ENCODE peak calls at places on chromosomes 5 and 9, in four cellular contexts. M is mesenchymal stem cell, P is IMR-90, C is H1. I is an unnamed sample.

GRCh38 chr9:86460211-86461002 is 106.2 kb upstream of the TUT7 start:
- DNase-seq in M (no peak), C (no peak), P (peak), I (no peak)

GRCh38 chr9:125428515-125429467 is 167.2 kb downstream of the GAPVD1 start:
- DNase-seq in C (no peak), M (no peak), P (no peak), I (no peak)

GRCh38 chr9:109775516-109775915 is 4.5 kb upstream of the PALM2AKAP2 start:
- DNase-seq in M (peak), C (no peak), P (peak), I (no peak)

GRCh38 chr5:8114597-8115266 is 245.8 kb downstream of the MTRR start:
- DNase-seq in M (no peak), P (no peak), C (no peak), I (no peak)

GRCh38 chr5:10601246-10602030 is 37.6 kb downstream of the ANKRD33B start:
- DNase-seq in P (peak), C (no peak), M (peak), I (no peak)

GRCh38 chr5:88140396-88140862 is 128.2 kb downstream of the TMEM161B start:
- DNase-seq in P (no peak), M (peak), C (peak), I (peak)

GRCh38 chr5:80083115-80083890 is 48.2 kb downstream of the THBS4 start:
- DNase-seq in P (peak), M (peak), C (no peak), I (peak)

GRCh38 chr5:34656001-34656699 is at the start of gene RAI14:
- DNase-seq in M (peak), P (peak), C (peak), I (peak)

GRCh38 chr5:34854459-34855174 is 15.7 kb downstream of the TTC23L start:
- DNase-seq in M (no peak), C (no peak), P (no peak), I (peak)

GRCh38 chr5:142944140-142944539 is 174.0 kb downstream of the ARHGAP26 start:
- DNase-seq in M (no peak), P (peak), C (no peak), I (no peak)

GRCh38 chr5:151718653-151719052 is 31.9 kb upstream of the SPARC start:
- DNase-seq in M (no peak), P (peak), C (no peak), I (no peak)

GRCh38 chr9:38724749-38725148 is 4.8 kb upstream of the FAM240B start:
- DNase-seq in P (no peak), M (no peak), C (no peak), I (no peak)

GRCh38 chr9:114677418-114677817 is 4.6 kb downstream of the TEX48 start:
- DNase-seq in C (no peak), M (peak), P (peak), I (no peak)

GRCh38 chr9:91266457-91266856 is 95.3 kb downstream of the AUH start:
- DNase-seq in M (no peak), P (no peak), C (no peak), I (no peak)

GRCh38 chr5:149549461-149550266 is 1.6 kb downstream of the CSNK1A1 start:
- DNase-seq in C (no peak), P (peak), M (peak), I (no peak)

GRCh38 chr9:126472446-126472845 is 141.3 kb upstream of the LMX1B start:
- DNase-seq in M (no peak), P (no peak), C (no peak), I (no peak)

GRCh38 chr9:88537743-88538055 is 2.7 kb downstream of the NXNL2 start:
- DNase-seq in M (peak), P (peak), C (no peak), I (peak)

GRCh38 chr5:173643964-173644363 is 27.5 kb upstream of the BOD1 start:
- DNase-seq in M (no peak), P (peak), C (no peak), I (peak)

GRCh38 chr9:21761309-21761901 is 41.0 kb upstream of the MTAP start:
- DNase-seq in C (no peak), M (no peak), P (no peak), I (no peak)

GRCh38 chr5:151758141-151758429 is 346 bp downstream of the ATOX1 start:
- DNase-seq in P (no peak), C (no peak), M (no peak), I (no peak)

GRCh38 chr9:85727500-85727899 is 14.3 kb downstream of the AGTPBP1 start:
- DNase-seq in M (no peak), P (no peak), C (no peak), I (no peak)

GRCh38 chr5:55530669-55531068 is 4.1 kb downstream of the PLPP1 start:
- DNase-seq in M (no peak), C (no peak), P (no peak), I (no peak)

GRCh38 chr9:85024374-85024773 is 354.8 kb downstream of the NTRK2 start:
- DNase-seq in M (no peak), P (no peak), C (no peak), I (no peak)

GRCh38 chr9:125690679-125691078 is 16.3 kb downstream of the MAPKAP1 start:
- DNase-seq in M (no peak), P (no peak), C (no peak), I (no peak)

GRCh38 chr5:116506448-116506847 is 68.2 kb downstream of the SEMA6A start:
- DNase-seq in M (peak), P (no peak), C (no peak), I (no peak)

GRCh38 chr5:112862085-112862484 is 998 bp downstream of the SRP19 start:
- DNase-seq in P (no peak), M (peak), C (no peak), I (no peak)

GRCh38 chr5:77630246-77631165 is 8.0 kb downstream of the OTP start:
- DNase-seq in P (no peak), M (peak), C (no peak), I (no peak)

GRCh38 chr5:130954336-130954735 is 210.7 kb downstream of the HINT1 start:
- DNase-seq in C (no peak), M (no peak), P (no peak), I (no peak)

GRCh38 chr5:130955041-130955440 is 210.0 kb downstream of the HINT1 start:
- DNase-seq in C (no peak), M (no peak), P (no peak), I (no peak)
- H3K18ac ChIP-seq in C (no peak), M (no peak), P (no peak), I (no peak)

GRCh38 chr9:113592806-113593575 is 129.5 kb downstream of the RGS3 start:
- DNase-seq in P (no peak), C (no peak), M (no peak), I (no peak)
- H4K91ac ChIP-seq in P (no peak), C (no peak), M (no peak), I (no peak)

DNA sequence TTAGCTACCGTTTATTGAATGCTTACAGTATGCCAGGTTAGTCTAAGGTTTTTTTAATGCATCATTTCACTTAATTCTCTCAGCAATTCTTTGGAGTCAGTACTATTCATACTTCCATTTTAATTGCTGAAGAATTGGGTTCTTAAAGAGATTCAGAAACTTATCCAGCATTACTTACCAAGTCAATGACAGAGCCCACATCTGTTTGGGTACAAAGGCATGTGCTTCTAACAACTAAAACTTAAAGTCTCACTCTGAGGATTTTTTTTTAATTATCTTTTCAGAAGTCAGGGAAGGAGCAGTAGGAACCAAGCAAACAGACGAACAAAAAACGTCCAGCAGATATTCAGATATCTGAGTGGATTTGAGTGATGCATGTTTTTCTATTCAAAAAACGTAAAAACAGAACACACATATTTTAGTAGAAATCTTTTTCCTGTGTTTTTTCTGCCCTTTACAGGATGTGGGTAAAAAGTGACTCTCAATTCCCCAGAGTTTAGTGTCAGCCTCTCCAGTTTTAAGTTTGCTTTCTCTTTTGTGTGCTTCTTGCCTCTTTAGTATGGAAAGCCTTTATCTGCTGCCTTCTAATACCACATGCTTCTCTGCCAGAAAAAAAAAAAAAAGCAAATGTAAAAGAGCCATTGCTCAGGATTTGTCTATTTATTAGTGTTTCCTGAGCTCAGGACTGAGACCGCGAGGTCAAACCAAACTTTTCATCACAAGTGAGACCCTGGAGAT is 118.0 kb downstream of the PRKACG start:
- DNase-seq in M (peak), C (no peak), P (no peak), I (no peak)
- H3K4me3 ChIP-seq in M (no peak), C (no peak), P (no peak), I (no peak)

DNA sequence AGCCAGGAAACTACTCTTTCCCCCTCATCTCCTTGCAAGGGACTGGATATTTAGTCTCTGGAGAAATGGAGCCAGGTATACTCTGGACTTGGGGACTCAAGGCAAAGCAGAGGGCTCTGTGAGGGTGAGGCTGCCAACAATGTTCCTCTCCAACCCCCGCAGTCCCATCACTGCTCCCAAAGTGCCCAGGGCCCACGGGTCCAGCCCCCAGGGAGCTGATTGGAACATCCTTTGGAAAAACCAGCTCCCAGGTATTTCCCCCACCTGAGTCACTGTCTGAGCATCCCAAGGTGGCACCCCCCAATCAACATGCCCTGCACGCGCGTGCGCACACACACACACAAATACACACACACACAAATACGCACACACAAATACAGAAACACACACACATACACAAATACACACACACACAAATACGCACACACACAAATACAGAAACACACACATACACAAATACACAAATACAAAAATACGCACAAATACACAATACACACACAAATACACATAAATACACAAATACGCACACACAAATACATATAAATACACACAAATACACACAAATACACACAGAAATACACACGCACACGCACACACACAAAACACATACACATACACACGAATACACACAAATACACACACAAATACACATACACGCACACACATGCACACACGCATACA is 137.4 kb downstream of the DAB2IP start:
- DNase-seq in M (no peak), C (no peak), P (no peak), I (no peak)
- H3K18ac ChIP-seq in M (no peak), C (no peak), P (no peak), I (no peak)

GRCh38 chr5:16736158-16736994 is 119.6 kb upstream of the RETREG1 start:
- DNase-seq in C (no peak), M (peak), P (peak), I (no peak)

GRCh38 chr5:16733597-16733996 is 116.8 kb upstream of the RETREG1 start:
- DNase-seq in C (no peak), P (no peak), M (no peak), I (no peak)

GRCh38 chr5:16737173-16737572 is 120.4 kb upstream of the RETREG1 start:
- DNase-seq in C (no peak), P (no peak), M (no peak), I (no peak)

GRCh38 chr5:16737620-16738364 is 121.0 kb upstream of the RETREG1 start:
- DNase-seq in M (peak), P (no peak), C (peak), I (no peak)

GRCh38 chr5:16735092-16735970 is 118.5 kb upstream of the RETREG1 start:
- DNase-seq in P (no peak), M (peak), C (no peak), I (no peak)
- H4K91ac ChIP-seq in P (peak), M (peak), C (peak), I (no peak)

GRCh38 chr5:52757991-52758390 is 29.7 kb upstream of the ITGA1 start:
- DNase-seq in M (no peak), P (no peak), C (no peak), I (no peak)
- H3K4me3 ChIP-seq in M (no peak), P (no peak), C (no peak), I (no peak)

GRCh38 chr5:65128226-65128625 is 353.5 kb downstream of the ADAMTS6 start:
- DNase-seq in P (peak), M (peak), C (no peak), I (no peak)
- H3K18ac ChIP-seq in P (peak), M (peak), C (no peak), I (peak)

DNA sequence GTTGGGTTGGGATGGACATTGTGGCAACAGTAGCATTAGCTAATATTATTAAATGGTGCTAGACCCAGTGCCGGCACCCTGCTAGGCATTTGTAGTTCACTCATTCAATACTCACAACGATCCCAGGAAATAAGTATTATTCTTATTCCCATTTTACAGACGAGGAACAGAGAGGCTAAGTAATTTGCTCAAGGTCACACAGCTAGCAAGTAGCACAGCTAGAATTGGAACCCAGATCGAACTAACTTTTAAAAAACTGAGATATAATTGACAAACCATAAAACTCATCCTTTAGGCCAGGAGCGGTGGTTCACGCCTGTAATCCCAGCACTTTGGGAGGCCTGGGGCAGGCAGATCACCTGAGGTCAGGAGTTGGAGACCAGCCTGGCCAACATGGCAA is 79.5 kb downstream of the SH3PXD2B start:
- DNase-seq in P (no peak), C (no peak), M (no peak), I (no peak)
- H4K91ac ChIP-seq in P (no peak), C (no peak), M (no peak), I (no peak)

GRCh38 chr9:69899491-69899890 is 78.9 kb downstream of the CFAP95 start:
- DNase-seq in M (no peak), P (no peak), C (no peak), I (no peak)
- H3K4me3 ChIP-seq in M (no peak), P (no peak), C (no peak), I (no peak)

DNA sequence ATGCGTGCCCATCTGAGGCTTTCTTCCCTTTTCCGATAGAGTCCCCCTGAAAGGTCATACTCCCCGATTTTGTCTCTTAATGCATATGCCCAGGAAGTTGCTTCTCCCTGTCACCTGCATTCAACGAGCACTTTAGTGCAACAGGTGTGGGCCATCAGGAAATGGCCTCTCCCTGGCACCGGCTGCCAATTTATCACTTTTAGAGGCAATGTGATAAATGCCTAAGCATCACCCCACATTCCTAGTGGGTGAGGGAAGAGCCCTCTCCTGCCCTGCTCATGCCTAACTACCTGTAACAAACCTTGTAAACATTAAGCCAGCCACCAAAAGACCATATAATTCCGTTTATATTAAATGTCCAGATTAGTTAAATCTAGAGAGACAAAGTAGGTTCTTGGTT is 1.1 kb upstream of the SNAPC3 start:
- DNase-seq in C (no peak), P (no peak), M (no peak), I (no peak)
- H3K18ac ChIP-seq in C (no peak), P (no peak), M (no peak), I (no peak)

I was measured in neuronal stem cell.